ENCODE peak calls at places on chromosomes 7 and 10, in four cellular contexts. S, Q, D and N are unnamed samples.

GRCh38 chr7:44191171-44191570 is 1.9 kb upstream of the GCK start:
- DNase-seq in S (no peak), Q (no peak), D (no peak), N (no peak)

GRCh38 chr7:117616694-117617093 is 136.9 kb downstream of the CFTR start:
- DNase-seq in Q (no peak), D (no peak), S (no peak), N (no peak)

GRCh38 chr10:125192620-125193019 is 32.3 kb upstream of the CTBP2 start:
- DNase-seq in D (no peak), S (no peak), Q (no peak), N (no peak)

GRCh38 chr10:122471531-122472177 is 10.3 kb downstream of the HTRA1 start:
- DNase-seq in D (no peak), Q (no peak), S (no peak), N (no peak)

GRCh38 chr10:63713191-63714144 is 192.3 kb downstream of the REEP3 start:
- DNase-seq in Q (no peak), S (no peak), D (peak), N (no peak)

GRCh38 chr7:50346548-50347497 is 42.3 kb downstream of the IKZF1 start:
- DNase-seq in S (no peak), D (no peak), Q (no peak), N (no peak)

GRCh38 chr7:107560898-107561516 is 2.7 kb downstream of the COG5 start:
- DNase-seq in Q (no peak), S (no peak), D (no peak), N (no peak)

GRCh38 chr7:150324366-150324961 is 1.1 kb upstream of the ACTR3C start:
- DNase-seq in S (no peak), D (no peak), Q (no peak), N (no peak)

GRCh38 chr10:124869941-124870340 is 68.3 kb downstream of the ABRAXAS2 start:
- DNase-seq in S (peak), D (no peak), Q (no peak), N (no peak)

GRCh38 chr7:12731214-12731656 is 43.8 kb downstream of the ARL4A start:
- DNase-seq in S (no peak), Q (no peak), D (no peak), N (peak)

GRCh38 chr10:87750001-87750651 is 67.9 kb downstream of the ATAD1 start:
- DNase-seq in D (no peak), Q (no peak), S (no peak), N (peak)

GRCh38 chr7:157607218-157607617 is 270.4 kb downstream of the DNAJB6 start:
- DNase-seq in S (no peak), Q (no peak), D (no peak), N (no peak)

GRCh38 chr10:76244061-76244686 is 812.8 kb downstream of the LRMDA start:
- DNase-seq in D (no peak), S (no peak), Q (no peak), N (no peak)

GRCh38 chr7:106393564-106393963 is 108.8 kb upstream of the NAMPT start:
- DNase-seq in S (no peak), D (no peak), Q (no peak), N (no peak)

GRCh38 chr7:51265066-51265907 is 51.3 kb downstream of the COBL start:
- DNase-seq in D (no peak), S (no peak), Q (no peak), N (no peak)

GRCh38 chr10:73923935-73924598 is 13.1 kb downstream of the PLAU start:
- DNase-seq in D (no peak), S (no peak), Q (no peak), N (no peak)

GRCh38 chr7:154871928-154872750 is 130.8 kb downstream of the PAXIP1 start:
- DNase-seq in D (no peak), Q (no peak), S (no peak), N (no peak)

GRCh38 chr7:50663396-50664102 is 98.3 kb upstream of the DDC start:
- DNase-seq in D (no peak), S (no peak), Q (no peak), N (no peak)

GRCh38 chr7:97971120-97971989 is 18.6 kb downstream of the OCM2 start:
- DNase-seq in D (no peak), S (no peak), Q (peak), N (no peak)

GRCh38 chr7:79806161-79806734 is 328.4 kb upstream of the GNAI1 start:
- DNase-seq in Q (no peak), S (no peak), D (no peak), N (no peak)

GRCh38 chr10:126841341-126841902 is 63.8 kb upstream of the DOCK1 start:
- DNase-seq in S (no peak), D (no peak), Q (no peak), N (no peak)

GRCh38 chr10:78953124-78954008 is 115.4 kb upstream of the ZMIZ1 start:
- DNase-seq in D (no peak), S (no peak), Q (no peak), N (peak)

GRCh38 chr10:49183596-49184542 is 4.3 kb downstream of the TMEM273 start:
- DNase-seq in S (no peak), Q (no peak), D (no peak), N (no peak)

GRCh38 chr10:62046522-62047239 is 145.2 kb downstream of the ARID5B start:
- DNase-seq in S (no peak), Q (no peak), D (peak), N (peak)

GRCh38 chr7:70735313-70735712 is 396.6 kb upstream of the GALNT17 start:
- DNase-seq in D (no peak), S (no peak), Q (no peak), N (no peak)

GRCh38 chr10:72812798-72813430 is 80.6 kb upstream of the OIT3 start:
- DNase-seq in Q (no peak), S (no peak), D (no peak), N (peak)

GRCh38 chr7:111729483-111729882 is 167.2 kb upstream of the IMMP2L start:
- DNase-seq in Q (no peak), S (no peak), D (no peak), N (no peak)

GRCh38 chr10:95475003-95475383 is 86.2 kb downstream of the SORBS1 start:
- DNase-seq in Q (no peak), S (no peak), D (no peak), N (no peak)

GRCh38 chr7:131183611-131184119 is 144.0 kb upstream of the MKLN1 start:
- DNase-seq in D (no peak), Q (peak), S (no peak), N (no peak)

GRCh38 chr10:69819713-69820506 is 18.2 kb downstream of the COL13A1 start:
- DNase-seq in Q (no peak), D (no peak), S (no peak), N (peak)